ENCODE peak calls at places on chromosomes 4 and X, in seven cellular contexts. W is cardiac muscle cell, M is BE2C, U is IMR-90, Q is CD14-positive monocyte, X is stomach, S is left lung. P is an unnamed sample.

GRCh38 chrX:107577933-107578332 is 50.4 kb upstream of the PRPS1 start:
- DNase-seq in W (no peak), M (no peak), U (no peak), Q (no peak), X (no peak), S (no peak), P (no peak)

GRCh38 chrX:17860179-17860780 is 818 bp downstream of the RAI2 start:
- DNase-seq in W (no peak), M (no peak), U (no peak), Q (no peak), X (no peak), S (peak), P (no peak)

GRCh38 chrX:119045884-119046283 is 26.9 kb upstream of the CT47C1 start:
- DNase-seq in W (no peak), M (no peak), U (no peak), Q (no peak), X (no peak), S (no peak), P (no peak)

GRCh38 chr4:141155586-141155985 is 22.3 kb upstream of the RNF150 start:
- DNase-seq in W (peak), M (no peak), U (no peak), Q (no peak), X (no peak), S (no peak), P (no peak)

GRCh38 chr4:186144180-186144579 is 39.7 kb downstream of the FAM149A start:
- DNase-seq in W (peak), M (peak), U (peak), Q (no peak), X (no peak), S (no peak), P (no peak)

GRCh38 chrX:139287155-139287924 is 243.2 kb upstream of the F9 start:
- DNase-seq in W (no peak), M (no peak), U (no peak), Q (no peak), X (peak), S (no peak), P (no peak)

GRCh38 chr4:37246891-37247290 is 2.3 kb downstream of the NWD2 start:
- DNase-seq in W (no peak), M (no peak), U (no peak), Q (no peak), X (no peak), S (no peak), P (no peak)

GRCh38 chrX:116317409-116317808 is 119.0 kb upstream of the SLC6A14 start:
- DNase-seq in W (peak), M (peak), U (no peak), Q (no peak), X (peak), S (no peak), P (no peak)

GRCh38 chrX:86066998-86067397 is 19.6 kb upstream of the CHM start:
- DNase-seq in W (no peak), M (peak), U (no peak), Q (no peak), X (no peak), S (no peak), P (no peak)

GRCh38 chrX:133966199-133966598 is 19.2 kb downstream of the GPC3 start:
- DNase-seq in W (no peak), M (no peak), U (no peak), Q (no peak), X (no peak), S (no peak), P (no peak)

GRCh38 chr4:56272003-56272402 is 115.3 kb downstream of the AASDH start:
- DNase-seq in W (no peak), M (no peak), U (no peak), Q (no peak), X (no peak), S (peak), P (no peak)

GRCh38 chr4:37370052-37370451 is 125.5 kb downstream of the NWD2 start:
- DNase-seq in W (no peak), M (no peak), U (no peak), Q (no peak), X (no peak), S (no peak), P (no peak)

GRCh38 chr4:81631958-81632439 is 160.3 kb upstream of the RASGEF1B start:
- DNase-seq in W (peak), M (no peak), U (peak), Q (no peak), X (no peak), S (no peak), P (no peak)

GRCh38 chr4:16788893-16789292 is 109.6 kb downstream of the LDB2 start:
- DNase-seq in W (no peak), M (peak), U (no peak), Q (no peak), X (no peak), S (no peak), P (no peak)

GRCh38 chr4:183229397-183229796 is 90.7 kb downstream of the CLDN22 start:
- DNase-seq in W (no peak), M (no peak), U (no peak), Q (no peak), X (no peak), S (no peak), P (no peak)

GRCh38 chr4:124212835-124213640 is 499.5 kb downstream of the ANKRD50 start:
- DNase-seq in W (peak), M (no peak), U (peak), Q (no peak), X (no peak), S (no peak), P (no peak)

GRCh38 chr4:173237722-173238121 is 69.1 kb downstream of the GALNT7 start:
- DNase-seq in W (no peak), M (no peak), U (no peak), Q (no peak), X (no peak), S (no peak), P (no peak)

GRCh38 chr4:107691378-107691777 is 28.7 kb downstream of the PAPSS1 start:
- DNase-seq in W (no peak), M (no peak), U (no peak), Q (no peak), X (peak), S (no peak), P (no peak)

GRCh38 chrX:154125356-154126040 is 18.5 kb upstream of the OPN1LW start:
- DNase-seq in W (peak), M (no peak), U (no peak), Q (no peak), X (no peak), S (no peak), P (no peak)

GRCh38 chr4:128228778-128229457 is 58.7 kb downstream of the PGRMC2 start:
- DNase-seq in W (peak), M (no peak), U (peak), Q (no peak), X (no peak), S (no peak), P (no peak)

GRCh38 chr4:67717586-67717985 is 16.6 kb upstream of the UBA6 start:
- DNase-seq in W (no peak), M (no peak), U (no peak), Q (no peak), X (no peak), S (no peak), P (no peak)

GRCh38 chrX:11629593-11630211 is 36.0 kb downstream of the ARHGAP6 start:
- DNase-seq in W (peak), M (no peak), U (peak), Q (no peak), X (no peak), S (no peak), P (no peak)

GRCh38 chrX:15674514-15674898 is 9.9 kb upstream of the CLTRN start:
- DNase-seq in W (peak), M (peak), U (peak), Q (peak), X (peak), S (peak), P (peak)

DNA sequence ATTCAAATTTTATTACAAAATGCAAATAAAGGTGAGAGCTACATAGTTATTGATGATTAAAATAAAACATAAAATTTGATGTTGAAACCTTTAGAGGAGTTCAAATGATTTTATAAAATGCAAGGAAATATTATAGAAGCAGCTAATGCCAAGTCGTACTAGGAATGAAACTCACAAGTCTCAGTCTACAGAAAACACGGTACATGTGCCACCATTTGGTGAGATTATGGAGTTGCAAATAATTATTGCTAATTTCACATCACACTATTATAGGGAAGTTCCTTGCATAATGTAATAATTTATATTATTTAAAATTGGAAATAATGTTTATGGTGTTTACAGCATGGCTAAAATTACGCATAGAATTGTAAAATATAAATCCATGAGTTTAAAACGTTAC is 1601.7 kb upstream of the TENM3 start:
- DNase-seq in W (no peak), M (no peak), U (no peak), Q (no peak), X (no peak), S (no peak), P (no peak)
- TF ChIP-seq CTCF in W (no peak), M (peak), U (no peak), Q (no peak), X (no peak), S (no peak), P (no peak)

GRCh38 chr4:110953898-110954297 is 331.0 kb upstream of the PITX2 start:
- DNase-seq in W (no peak), M (no peak), U (no peak), Q (no peak), X (no peak), S (no peak), P (no peak)

GRCh38 chr4:110962616-110963015 is 339.7 kb upstream of the PITX2 start:
- DNase-seq in W (no peak), M (no peak), U (no peak), Q (no peak), X (no peak), S (no peak), P (no peak)

GRCh38 chr4:110955748-110956147 is 332.9 kb upstream of the PITX2 start:
- DNase-seq in W (no peak), M (no peak), U (no peak), Q (no peak), X (no peak), S (no peak), P (no peak)

GRCh38 chr4:110963621-110964020 is 340.7 kb upstream of the PITX2 start:
- DNase-seq in W (no peak), M (no peak), U (no peak), Q (no peak), X (no peak), S (no peak), P (no peak)

GRCh38 chr4:110959041-110959643 is 336.3 kb upstream of the PITX2 start:
- DNase-seq in W (peak), M (no peak), U (peak), Q (no peak), X (no peak), S (no peak), P (no peak)
- TF ChIP-seq CTCF in W (peak), M (peak), U (peak), Q (no peak), X (no peak), S (no peak), P (no peak)

GRCh38 chr4:63578383-63578782 is 830.9 kb downstream of the TECRL start:
- DNase-seq in W (no peak), M (peak), U (no peak), Q (no peak), X (no peak), S (no peak), P (no peak)
- TF ChIP-seq CTCF in W (no peak), M (peak), U (no peak), Q (no peak), X (no peak), S (no peak), P (no peak)

GRCh38 chr4:91118597-91118996 is 991.4 kb downstream of the CCSER1 start:
- DNase-seq in W (no peak), M (no peak), U (no peak), Q (no peak), X (no peak), S (no peak), P (no peak)

GRCh38 chr4:91114386-91114785 is 987.2 kb downstream of the CCSER1 start:
- DNase-seq in W (no peak), M (no peak), U (no peak), Q (no peak), X (no peak), S (no peak), P (no peak)

GRCh38 chr4:91111556-91111955 is 984.4 kb downstream of the CCSER1 start:
- DNase-seq in W (no peak), M (no peak), U (no peak), Q (no peak), X (no peak), S (no peak), P (no peak)

GRCh38 chr4:91113130-91113706 is 986.0 kb downstream of the CCSER1 start:
- DNase-seq in W (peak), M (no peak), U (peak), Q (no peak), X (no peak), S (no peak), P (no peak)

DNA sequence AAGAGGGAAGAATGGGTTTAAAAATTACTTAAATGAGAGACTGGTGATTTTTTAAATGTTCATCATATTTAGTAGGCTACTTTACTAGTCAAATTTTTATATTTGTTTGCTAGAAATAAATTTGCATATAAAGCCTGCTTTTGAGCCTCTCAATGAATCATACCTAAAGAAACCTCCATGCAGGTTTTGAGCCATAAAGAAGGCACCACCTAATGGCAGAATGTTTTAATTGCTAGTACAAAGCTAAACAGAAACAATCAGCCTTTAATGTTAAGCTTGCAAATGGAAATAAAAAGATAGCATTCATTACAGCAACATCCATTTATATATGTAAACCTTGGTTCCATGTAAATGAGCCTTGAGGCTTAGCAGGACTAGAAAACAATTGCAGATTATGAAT is 989.7 kb downstream of the CCSER1 start:
- DNase-seq in W (peak), M (no peak), U (no peak), Q (no peak), X (no peak), S (no peak), P (no peak)
- TF ChIP-seq CTCF in W (peak), M (peak), U (peak), Q (no peak), X (no peak), S (no peak), P (no peak)

DNA sequence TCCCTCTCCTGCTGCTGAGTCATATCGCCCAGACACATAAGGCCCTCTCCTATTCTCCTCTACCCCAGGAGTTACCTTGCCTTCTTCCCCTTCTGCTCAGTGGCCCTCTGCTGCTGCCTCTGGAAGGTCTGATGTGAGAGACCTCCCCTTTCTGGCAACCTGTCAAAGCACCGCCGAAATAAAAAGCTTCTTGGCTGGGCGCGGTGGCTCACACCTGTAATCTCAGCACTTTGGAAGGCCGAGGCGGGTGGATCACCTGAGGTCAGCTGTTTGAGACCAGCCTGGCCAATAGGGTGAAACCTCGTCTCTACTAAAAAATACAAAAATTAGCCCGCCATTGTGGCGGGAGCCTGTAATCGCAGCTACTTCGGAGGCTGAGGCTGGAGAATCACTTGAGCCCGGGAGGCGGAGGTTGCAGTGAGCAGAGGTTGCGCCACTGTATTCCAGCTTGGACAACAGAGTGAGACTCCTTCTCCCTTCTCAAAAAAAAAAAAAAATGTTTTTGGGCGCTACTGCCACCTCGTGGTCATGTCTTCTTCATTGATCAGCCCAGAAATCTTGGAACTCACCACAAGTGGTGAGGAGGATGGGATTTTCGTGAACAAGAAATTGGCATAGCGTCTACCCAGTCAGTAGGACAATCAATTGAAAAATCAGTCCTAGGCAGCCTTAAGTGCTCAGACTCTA is 8.6 kb upstream of the ZXDA start:
- DNase-seq in W (peak), M (no peak), U (peak), Q (no peak), X (peak), S (no peak), P (no peak)
- TF ChIP-seq CTCF in W (peak), M (peak), U (peak), Q (peak), X (no peak), S (peak), P (peak)